ENCODE peak calls at places on chromosomes 2 and 18, in five cellular contexts. D is endothelial cell of umbilical vein, L is astrocyte, Y is fibroblast of lung, M is HCT116. B is an unnamed sample.

GRCh38 chr2:121707920-121708361 is 28.7 kb downstream of the NIFK start:
- DNase-seq in D (no peak), L (peak; percentile 44), Y (no peak), M (no peak), B (peak; percentile 36)

GRCh38 chr2:218285604-218286003 is 6.7 kb downstream of the TMBIM1 start:
- DNase-seq in D (no peak), L (peak; percentile 53), Y (peak; percentile 62), M (no peak), B (no peak)

GRCh38 chr18:11840493-11840892 is 10.7 kb upstream of the CHMP1B start:
- DNase-seq in D (no peak), L (no peak), Y (no peak), M (no peak), B (peak; percentile 66)

GRCh38 chr2:28901202-28901601 is 6.7 kb downstream of the WDR43 start:
- DNase-seq in D (no peak), L (no peak), Y (no peak), M (no peak), B (no peak)

GRCh38 chr2:196711625-196712024 is 72.1 kb downstream of the CCDC150 start:
- DNase-seq in D (no peak), L (no peak), Y (no peak), M (no peak), B (no peak)

GRCh38 chr2:196967126-196967525 is 40.6 kb upstream of the PGAP1 start:
- DNase-seq in D (peak; percentile 28), L (peak; percentile 68), Y (peak; percentile 73), M (no peak), B (no peak)

GRCh38 chr2:28398101-28398834 is 5.6 kb downstream of the FOSL2 start:
- DNase-seq in D (no peak), L (peak; percentile 59), Y (peak; percentile 55), M (no peak), B (no peak)

GRCh38 chr2:120470041-120470716 is 124.2 kb downstream of the INHBB start:
- DNase-seq in D (peak; percentile 49), L (peak; percentile 86), Y (peak; percentile 97), M (no peak), B (peak; percentile 94)

GRCh38 chr2:109264595-109265328 is 135.8 kb downstream of the SH3RF3 start:
- DNase-seq in D (peak; percentile 30), L (peak; percentile 78), Y (peak; percentile 81), M (no peak), B (no peak)

GRCh38 chr2:7672027-7672684 is 754.9 kb downstream of the RNF144A start:
- DNase-seq in D (no peak), L (no peak), Y (peak; percentile 67), M (peak; percentile 54), B (peak; percentile 43)

GRCh38 chr2:71503827-71504226 is 50.5 kb downstream of the DYSF start:
- DNase-seq in D (peak; percentile 62), L (no peak), Y (no peak), M (no peak), B (peak; percentile 61)

GRCh38 chr2:231597627-231598026 is 5.0 kb downstream of the TEX44 start:
- DNase-seq in D (no peak), L (no peak), Y (no peak), M (no peak), B (peak; percentile 90)

GRCh38 chr2:64260817-64261216 is 116.6 kb upstream of the PELI1 start:
- DNase-seq in D (peak; percentile 82), L (no peak), Y (no peak), M (no peak), B (peak; percentile 18)

GRCh38 chr2:5123597-5124196 is 568.5 kb upstream of the SOX11 start:
- DNase-seq in D (no peak), L (no peak), Y (no peak), M (no peak), B (no peak)

GRCh38 chr2:1546901-1547300 is 133.6 kb downstream of the TPO start:
- DNase-seq in D (no peak), L (no peak), Y (no peak), M (no peak), B (no peak)

GRCh38 chr2:152925540-152926448 is 207.4 kb downstream of the ARL6IP6 start:
- DNase-seq in D (peak; percentile 6), L (peak; percentile 8), Y (peak; percentile 6), M (peak; percentile 79), B (peak; percentile 82)

GRCh38 chr2:74390601-74391000 is 10.5 kb upstream of the DCTN1 start:
- DNase-seq in D (no peak), L (no peak), Y (no peak), M (no peak), B (no peak)

GRCh38 chr2:60629263-60629662 is 75.8 kb upstream of the BCL11A start:
- DNase-seq in D (no peak), L (no peak), Y (no peak), M (no peak), B (no peak)

GRCh38 chr2:178128836-178129630 is 16.8 kb downstream of the RBM45 start:
- DNase-seq in D (no peak), L (peak; percentile 9), Y (no peak), M (no peak), B (no peak)

GRCh38 chr18:77106331-77106730 is 26.3 kb downstream of the MBP start:
- DNase-seq in D (no peak), L (no peak), Y (no peak), M (no peak), B (no peak)

GRCh38 chr18:51337406-51337805 is 139.9 kb upstream of the MEX3C start:
- DNase-seq in D (no peak), L (peak; percentile 57), Y (no peak), M (no peak), B (no peak)

GRCh38 chr2:172745636-172746035 is 10.0 kb downstream of the RAPGEF4 start:
- DNase-seq in D (peak; percentile 41), L (peak; percentile 79), Y (peak; percentile 42), M (no peak), B (no peak)

GRCh38 chr18:9951022-9951859 is 37.4 kb downstream of the VAPA start:
- DNase-seq in D (peak; percentile 75), L (peak; percentile 65), Y (peak; percentile 86), M (peak; percentile 55), B (peak; percentile 64)

DNA sequence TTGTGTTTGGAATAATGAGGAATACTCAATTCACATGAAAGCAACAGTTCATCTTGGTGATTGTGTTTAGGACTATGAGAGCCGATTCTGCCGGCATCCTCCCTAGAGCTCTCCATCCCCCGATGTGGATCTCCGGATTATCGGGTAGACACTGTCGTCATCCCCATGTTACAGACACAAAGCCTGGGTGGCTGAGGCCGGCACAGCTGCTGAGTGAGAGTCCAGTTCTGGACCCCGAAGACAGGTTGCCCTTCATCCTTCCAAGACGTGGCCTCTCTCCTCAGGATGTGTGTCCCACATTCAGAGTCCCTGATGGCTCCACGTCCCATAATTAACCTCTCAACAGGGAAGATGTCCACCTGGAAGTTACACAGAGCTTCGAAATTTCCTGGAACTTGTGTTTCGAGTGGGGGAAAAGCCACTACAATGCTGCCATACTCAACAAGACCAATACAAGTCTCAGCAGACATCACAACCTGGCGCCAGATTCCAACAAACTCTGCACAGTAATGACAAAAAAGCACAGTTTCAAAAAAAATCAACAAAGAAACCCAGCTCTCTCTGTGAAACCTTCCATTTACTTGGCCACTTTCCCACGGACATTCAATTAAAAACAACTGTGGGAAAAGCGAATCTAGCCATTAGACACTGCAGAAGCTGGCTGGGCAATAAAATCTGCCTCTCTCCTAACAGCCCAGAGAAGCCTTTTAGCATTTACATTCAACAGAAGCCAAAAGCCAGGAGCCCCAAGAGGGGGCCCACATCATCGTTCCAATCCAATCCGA is 129.2 kb downstream of the HDAC4 start:
- DNase-seq in D (no peak), L (no peak), Y (peak; percentile 43), M (no peak), B (no peak)
- H3K79me2 ChIP-seq in D (peaks cover 3% of the 10 kb centered on the region), L (peaks cover 21% of the 10 kb centered on the region), Y (peaks cover 7% of the 10 kb centered on the region), M (peaks cover 78% of the 10 kb centered on the region), B (peaks cover 2% of the 10 kb centered on the region)

DNA sequence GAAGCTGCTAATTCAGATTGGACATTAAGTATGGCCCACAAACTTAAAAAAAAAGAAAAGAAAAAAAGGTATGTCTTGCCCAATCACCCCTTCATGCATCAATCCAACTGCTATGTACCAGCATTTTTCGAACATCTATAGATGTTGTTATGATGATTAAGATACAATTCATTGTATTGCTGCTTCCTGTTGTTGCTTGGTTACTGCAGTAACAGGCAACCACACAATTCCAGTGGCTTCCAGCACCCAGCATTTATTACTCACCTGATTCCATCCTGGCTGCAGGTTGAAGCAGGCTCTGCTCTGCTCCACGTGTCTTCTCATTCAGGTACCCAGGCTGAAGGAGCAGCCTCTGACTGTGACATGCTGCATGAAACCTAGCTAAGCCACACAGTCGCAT is 196.9 kb downstream of the INO80D start:
- DNase-seq in D (peak; percentile 54), L (peak; percentile 57), Y (no peak), M (no peak), B (peak; percentile 87)
- H3K4me3 ChIP-seq in D (no peak overlapping the region), L (no peak overlapping the region), Y (no peak overlapping the region), M (no peak overlapping the region), B (no peak overlapping the region)

DNA sequence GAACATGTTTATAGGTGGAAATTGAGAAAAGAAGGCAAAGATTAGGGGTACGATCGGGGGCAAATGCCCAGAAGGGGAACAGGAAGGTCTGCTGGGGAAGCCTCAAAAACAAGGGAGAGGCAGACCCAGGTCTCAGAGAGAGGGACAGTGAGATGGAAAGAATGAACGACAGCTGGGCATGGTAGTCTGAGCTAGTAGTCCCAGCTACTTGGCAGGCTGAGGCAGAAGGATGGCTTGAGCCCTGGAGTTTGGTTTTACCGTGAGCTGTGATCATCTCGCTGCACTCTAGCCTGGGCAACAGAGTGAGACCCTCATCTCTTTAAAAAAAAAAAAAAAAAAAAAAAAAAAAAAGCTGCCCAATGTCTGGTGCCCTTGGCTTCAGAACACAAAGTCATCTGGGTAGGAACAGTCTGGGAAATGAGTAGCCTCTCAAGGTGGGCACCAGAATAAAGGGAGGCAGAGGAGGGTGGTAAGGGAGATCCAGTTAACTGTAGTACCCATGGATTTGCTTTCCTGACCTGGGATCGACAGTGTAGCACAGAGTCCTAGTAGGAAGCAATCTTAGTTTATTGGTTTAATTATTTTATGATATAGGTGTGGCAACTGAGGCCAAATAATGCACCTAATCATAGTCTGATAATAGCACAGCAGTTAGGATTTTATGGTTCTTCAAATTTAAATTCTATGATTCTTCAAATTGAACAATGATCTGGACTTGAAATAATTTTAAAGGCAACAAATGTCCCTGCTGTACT is 3.5 kb downstream of the RRM2 start:
- DNase-seq in D (no peak), L (no peak), Y (no peak), M (no peak), B (no peak)
- H3K79me2 ChIP-seq in D (peaks cover 58% of the 10 kb centered on the region), L (peaks cover 51% of the 10 kb centered on the region), Y (peaks cover 25% of the 10 kb centered on the region), M (peaks cover 94% of the 10 kb centered on the region), B (peaks cover 12% of the 10 kb centered on the region)

GRCh38 chr2:239064891-239065290 is 217.0 kb downstream of the TWIST2 start:
- DNase-seq in D (no peak), L (no peak), Y (no peak), M (no peak), B (no peak)

GRCh38 chr2:239066597-239066996 is 218.7 kb downstream of the TWIST2 start:
- DNase-seq in D (no peak), L (no peak), Y (no peak), M (no peak), B (no peak)

GRCh38 chr2:239067196-239067865 is 219.4 kb downstream of the TWIST2 start:
- DNase-seq in D (no peak), L (no peak), Y (no peak), M (no peak), B (no peak)

GRCh38 chr2:239065537-239065936 is 217.7 kb downstream of the TWIST2 start:
- DNase-seq in D (no peak), L (no peak), Y (no peak), M (no peak), B (no peak)

DNA sequence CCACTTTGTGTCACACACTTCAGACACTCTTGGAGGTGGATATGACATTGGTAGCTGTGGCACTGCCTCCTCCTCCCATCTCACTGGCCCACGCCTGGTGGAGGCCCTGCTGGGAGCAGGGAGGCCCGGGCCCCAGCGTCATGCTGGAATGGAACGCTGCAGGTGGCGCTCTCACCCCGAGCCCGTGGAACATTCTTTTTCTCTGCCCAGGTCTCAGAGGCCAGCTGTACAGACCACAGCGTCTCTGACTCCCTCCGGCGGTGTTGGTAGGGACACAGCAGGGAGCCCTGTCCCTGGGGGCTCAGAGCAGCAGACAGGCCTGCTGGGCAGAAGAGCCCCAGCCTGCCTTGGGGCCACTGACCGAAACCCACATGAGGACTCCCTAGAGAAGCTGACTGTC is 218.1 kb downstream of the TWIST2 start:
- DNase-seq in D (no peak), L (no peak), Y (no peak), M (no peak), B (no peak)
- H3K4me3 ChIP-seq in D (no peak overlapping the region), L (no peak overlapping the region), Y (no peak overlapping the region), M (no peak overlapping the region), B (no peak overlapping the region)